ENCODE peak calls at places on chromosome 5, in four cellular contexts. One of them, this sample, is unnamed.
A peak's percentile ranks its signal among the peaks of the same experiment; 100 is the strongest.

GRCh38 chr5:156479864-156480263 is 152.9 kb downstream of the SGCD start:
- DNase-seq in A549: peak; percentile 16
- DNase-seq in ovary: no peak
- DNase-seq in body of pancreas: no peak
- DNase-seq in this sample: no peak

GRCh38 chr5:151122828-151123227 is 34.8 kb downstream of the ANXA6 start:
- DNase-seq in A549: no peak
- DNase-seq in ovary: no peak
- DNase-seq in body of pancreas: no peak
- DNase-seq in this sample: no peak

GRCh38 chr5:111227805-111228204 is 3.6 kb downstream of the CAMK4 start:
- DNase-seq in A549: no peak
- DNase-seq in ovary: no peak
- DNase-seq in body of pancreas: no peak
- DNase-seq in this sample: no peak

GRCh38 chr5:40738502-40738901 is 17.3 kb downstream of the TTC33 start:
- DNase-seq in A549: no peak
- DNase-seq in ovary: no peak
- DNase-seq in body of pancreas: no peak
- DNase-seq in this sample: no peak

GRCh38 chr5:147452137-147452838 is 57.6 kb downstream of the DPYSL3 start:
- DNase-seq in A549: no peak
- DNase-seq in ovary: peak; percentile 43
- DNase-seq in body of pancreas: no peak
- DNase-seq in this sample: no peak

GRCh38 chr5:153516503-153516902 is 26.0 kb downstream of the GRIA1 start:
- DNase-seq in A549: no peak
- DNase-seq in ovary: no peak
- DNase-seq in body of pancreas: no peak
- DNase-seq in this sample: no peak

GRCh38 chr5:126444137-126444536 is 20.9 kb downstream of the GRAMD2B start:
- DNase-seq in A549: no peak
- DNase-seq in ovary: no peak
- DNase-seq in body of pancreas: no peak
- DNase-seq in this sample: no peak

GRCh38 chr5:180340856-180341255 is 12.3 kb downstream of the GFPT2 start:
- DNase-seq in A549: no peak
- DNase-seq in ovary: no peak
- DNase-seq in body of pancreas: no peak
- DNase-seq in this sample: no peak

GRCh38 chr5:38404667-38405276 is 146.4 kb downstream of the EGFLAM start:
- DNase-seq in A549: peak; percentile 10
- DNase-seq in ovary: no peak
- DNase-seq in body of pancreas: peak; percentile 39
- DNase-seq in this sample: no peak

GRCh38 chr5:4020386-4020785 is 424.8 kb downstream of the IRX1 start:
- DNase-seq in A549: no peak
- DNase-seq in ovary: no peak
- DNase-seq in body of pancreas: no peak
- DNase-seq in this sample: no peak

GRCh38 chr5:159240301-159240870 is 22.7 kb upstream of the UBLCP1 start:
- DNase-seq in A549: peak; percentile 79
- DNase-seq in ovary: no peak
- DNase-seq in body of pancreas: no peak
- DNase-seq in this sample: no peak

GRCh38 chr5:54390015-54390414 is 65.5 kb upstream of the HSPB3 start:
- DNase-seq in A549: peak; percentile 76
- DNase-seq in ovary: no peak
- DNase-seq in body of pancreas: peak; percentile 71
- DNase-seq in this sample: no peak

GRCh38 chr5:16934669-16935068 is 1.4 kb downstream of the MYO10 start:
- DNase-seq in A549: no peak
- DNase-seq in ovary: no peak
- DNase-seq in body of pancreas: no peak
- DNase-seq in this sample: no peak

GRCh38 chr5:180804129-180804601 is 1.6 kb upstream of the MGAT1 start:
- DNase-seq in A549: no peak
- DNase-seq in ovary: no peak
- DNase-seq in body of pancreas: no peak
- DNase-seq in this sample: no peak

GRCh38 chr5:178434016-178434761 is 156.0 kb downstream of the COL23A1 start:
- DNase-seq in A549: no peak
- DNase-seq in ovary: no peak
- DNase-seq in body of pancreas: no peak
- DNase-seq in this sample: no peak

GRCh38 chr5:78534148-78535009 is 114.2 kb downstream of the LHFPL2 start:
- DNase-seq in A549: no peak
- DNase-seq in ovary: no peak
- DNase-seq in body of pancreas: peak; percentile 52
- DNase-seq in this sample: no peak

GRCh38 chr5:134449167-134449566 is 37.5 kb upstream of the CDKN2AIPNL start:
- DNase-seq in A549: no peak
- DNase-seq in ovary: no peak
- DNase-seq in body of pancreas: no peak
- DNase-seq in this sample: no peak

GRCh38 chr5:149757956-149758355 is 27.8 kb downstream of the PPARGC1B start:
- DNase-seq in A549: no peak
- DNase-seq in ovary: no peak
- DNase-seq in body of pancreas: no peak
- DNase-seq in this sample: no peak

GRCh38 chr5:155389498-155389897 is 375.9 kb downstream of the KIF4B start:
- DNase-seq in A549: no peak
- DNase-seq in ovary: no peak
- DNase-seq in body of pancreas: no peak
- DNase-seq in this sample: no peak

GRCh38 chr5:114055318-114055788 is 306.5 kb upstream of the KCNN2 start:
- DNase-seq in A549: peak; percentile 1
- DNase-seq in ovary: peak; percentile 60
- DNase-seq in body of pancreas: peak; percentile 79
- DNase-seq in this sample: no peak

GRCh38 chr5:42499016-42499415 is 75.8 kb downstream of the GHR start:
- DNase-seq in A549: no peak
- DNase-seq in ovary: no peak
- DNase-seq in body of pancreas: no peak
- DNase-seq in this sample: no peak

GRCh38 chr5:171785517-171785916 is at the start of gene SMIM23:
- DNase-seq in A549: no peak
- DNase-seq in ovary: no peak
- DNase-seq in body of pancreas: no peak
- DNase-seq in this sample: no peak

GRCh38 chr5:56534102-56534501 is 281.2 kb upstream of the MAP3K1 start:
- DNase-seq in A549: peak; percentile 43
- DNase-seq in ovary: no peak
- DNase-seq in body of pancreas: peak; percentile 22
- DNase-seq in this sample: no peak

GRCh38 chr5:124902097-124902821 is 155.8 kb upstream of the ZNF608 start:
- DNase-seq in A549: no peak
- DNase-seq in ovary: no peak
- DNase-seq in body of pancreas: peak; percentile 54
- DNase-seq in this sample: no peak

GRCh38 chr5:14250094-14250777 is 107.1 kb downstream of the TRIO start:
- DNase-seq in A549: peak; percentile 33
- DNase-seq in ovary: peak; percentile 82
- DNase-seq in body of pancreas: peak; percentile 53
- DNase-seq in this sample: peak; percentile 47

GRCh38 chr5:14373685-14374084 is 207.9 kb upstream of the OTULINL start:
- DNase-seq in A549: no peak
- DNase-seq in ovary: no peak
- DNase-seq in body of pancreas: peak; percentile 69
- DNase-seq in this sample: no peak

GRCh38 chr5:7848296-7848695 is 2.6 kb downstream of the CFAP90 start:
- DNase-seq in A549: no peak
- DNase-seq in ovary: no peak
- DNase-seq in body of pancreas: no peak
- DNase-seq in this sample: no peak

GRCh38 chr5:139156814-139157213 is 41.4 kb downstream of the SIL1 start:
- DNase-seq in A549: no peak
- DNase-seq in ovary: no peak
- DNase-seq in body of pancreas: no peak
- DNase-seq in this sample: no peak

GRCh38 chr5:53219610-53220009 is 110.1 kb upstream of the MOCS2 start:
- DNase-seq in A549: no peak
- DNase-seq in ovary: no peak
- DNase-seq in body of pancreas: no peak
- DNase-seq in this sample: no peak

GRCh38 chr5:76999451-76999850 is 30.8 kb upstream of the AGGF1 start:
- DNase-seq in A549: peak; percentile 38
- DNase-seq in ovary: no peak
- DNase-seq in body of pancreas: peak; percentile 4
- DNase-seq in this sample: no peak

GRCh38 chr5:76358-77169 is 15.4 kb upstream of the PLEKHG4B start:
- DNase-seq in A549: no peak
- DNase-seq in ovary: no peak
- DNase-seq in body of pancreas: no peak
- DNase-seq in this sample: no peak

GRCh38 chr5:93926831-93927600 is 185.6 kb upstream of the POU5F2 start:
- DNase-seq in A549: no peak
- DNase-seq in ovary: no peak
- DNase-seq in body of pancreas: no peak
- DNase-seq in this sample: no peak

GRCh38 chr5:151905639-151906038 is 19.0 kb downstream of the GLRA1 start:
- DNase-seq in A549: no peak
- DNase-seq in ovary: no peak
- DNase-seq in body of pancreas: no peak
- DNase-seq in this sample: no peak

GRCh38 chr5:90939208-90939607 is 380.6 kb downstream of the ADGRV1 start:
- DNase-seq in A549: no peak
- DNase-seq in ovary: no peak
- DNase-seq in body of pancreas: no peak
- DNase-seq in this sample: no peak

GRCh38 chr5:180330810-180331646 is 22.1 kb downstream of the GFPT2 start:
- DNase-seq in A549: peak; percentile 95
- DNase-seq in ovary: peak; percentile 66
- DNase-seq in body of pancreas: peak; percentile 80
- DNase-seq in this sample: peak; percentile 60

GRCh38 chr5:143931389-143931984 is 119.5 kb downstream of the HMHB1 start:
- DNase-seq in A549: no peak
- DNase-seq in ovary: no peak
- DNase-seq in body of pancreas: no peak
- DNase-seq in this sample: no peak

GRCh38 chr5:51382759-51383493 is at the start of gene ISL1:
- DNase-seq in A549: peak; percentile 60
- DNase-seq in ovary: peak; percentile 33
- DNase-seq in body of pancreas: peak; percentile 69
- DNase-seq in this sample: no peak
- TF ChIP-seq POLR2A in A549: no peak
- TF ChIP-seq POLR2A in ovary: no peak
- TF ChIP-seq POLR2A in body of pancreas: peak; percentile 74
- TF ChIP-seq POLR2A in this sample: no peak

GRCh38 chr5:145962001-145962400 is 25.6 kb downstream of the SH3RF2 start:
- DNase-seq in A549: no peak
- DNase-seq in ovary: no peak
- DNase-seq in body of pancreas: no peak
- DNase-seq in this sample: no peak
- H3K27ac ChIP-seq in A549: no peak overlapping the region
- H3K27ac ChIP-seq in ovary: no peak overlapping the region
- H3K27ac ChIP-seq in body of pancreas: no peak overlapping the region
- H3K27ac ChIP-seq in this sample: no peak overlapping the region

GRCh38 chr5:31237159-31237558 is 43.7 kb downstream of the CDH6 start:
- DNase-seq in A549: peak; percentile 11
- DNase-seq in ovary: no peak
- DNase-seq in body of pancreas: no peak
- DNase-seq in this sample: no peak
- TF ChIP-seq CTCF in A549: no peak
- TF ChIP-seq CTCF in ovary: no peak
- TF ChIP-seq CTCF in body of pancreas: no peak
- TF ChIP-seq CTCF in this sample: no peak

DNA sequence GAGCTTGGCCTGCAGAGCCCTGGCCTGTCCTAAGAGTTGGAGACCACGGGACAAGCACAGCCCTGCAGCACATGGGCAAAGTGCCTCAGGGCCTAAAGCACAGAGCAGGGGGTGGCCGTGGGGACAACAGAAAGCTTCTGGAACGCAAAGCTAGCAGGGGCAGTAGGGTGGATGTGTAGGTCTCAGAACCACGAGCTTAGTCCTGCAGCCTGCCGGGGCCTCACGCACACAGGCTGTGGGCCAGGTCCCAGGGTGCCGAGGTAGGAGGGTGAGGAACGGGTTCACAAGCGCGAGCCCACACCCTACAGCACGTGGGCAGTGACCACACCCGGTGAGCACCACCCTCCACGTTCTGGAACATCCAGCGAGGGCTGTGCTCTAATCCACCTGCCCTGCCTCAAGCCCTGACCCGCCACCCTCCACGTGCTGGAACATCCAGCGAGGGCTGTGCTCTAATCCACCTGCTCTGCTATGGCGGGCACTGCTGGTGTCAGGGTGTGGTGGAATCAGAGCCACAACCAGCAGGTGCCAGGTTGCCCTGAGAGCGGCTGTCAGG is 9.3 kb downstream of the CLPTM1L start:
- DNase-seq in A549: no peak
- DNase-seq in ovary: no peak
- DNase-seq in body of pancreas: no peak
- DNase-seq in this sample: no peak
- TF ChIP-seq POLR2A in A549: no peak
- TF ChIP-seq POLR2A in ovary: no peak
- TF ChIP-seq POLR2A in body of pancreas: no peak
- TF ChIP-seq POLR2A in this sample: no peak